ENCODE peak calls at places on chromosomes 7 and 10, in five cellular contexts. F is H1, G is GM12878, K is HCT116, J is K562. E is an unnamed sample.

GRCh38 chr10:103447187-103447586 is 5.0 kb downstream of the CALHM2 start:
- DNase-seq in F (no peak), G (no peak), K (no peak), J (no peak), E (no peak)

GRCh38 chr7:109456116-109456515 is 886.4 kb downstream of the DNAJB9 start:
- DNase-seq in F (no peak), G (no peak), K (no peak), J (no peak), E (no peak)

GRCh38 chr7:87878208-87878735 is 2.0 kb downstream of the DBF4 start:
- DNase-seq in F (no peak), G (no peak), K (no peak), J (no peak), E (no peak)

GRCh38 chr10:123295644-123296043 is 141.4 kb downstream of the BUB3 start:
- DNase-seq in F (no peak), G (no peak), K (no peak), J (peak), E (no peak)

GRCh38 chr10:13099144-13099665 is 758 bp upstream of the OPTN start:
- DNase-seq in F (peak), G (no peak), K (peak), J (peak), E (peak)

GRCh38 chr7:72546586-72546985 is 134.4 kb upstream of the CALN1 start:
- DNase-seq in F (no peak), G (peak), K (no peak), J (no peak), E (no peak)

GRCh38 chr7:8418627-8419245 is 14.7 kb upstream of the NXPH1 start:
- DNase-seq in F (no peak), G (peak), K (peak), J (peak), E (peak)

GRCh38 chr10:67849331-67850011 is 11.5 kb upstream of the DNAJC12 start:
- DNase-seq in F (peak), G (peak), K (peak), J (peak), E (peak)

GRCh38 chr7:77479536-77480088 is 57.5 kb upstream of the PTPN12 start:
- DNase-seq in F (no peak), G (no peak), K (no peak), J (no peak), E (peak)

GRCh38 chr10:109882251-109883057 is 40.9 kb downstream of the XPNPEP1 start:
- DNase-seq in F (no peak), G (no peak), K (no peak), J (no peak), E (no peak)

GRCh38 chr10:109877546-109877945 is 45.8 kb downstream of the XPNPEP1 start:
- DNase-seq in F (no peak), G (no peak), K (no peak), J (no peak), E (no peak)

GRCh38 chr10:109883859-109884771 is 39.2 kb downstream of the XPNPEP1 start:
- DNase-seq in F (peak), G (no peak), K (peak), J (peak), E (peak)

GRCh38 chr10:109881481-109881880 is 41.8 kb downstream of the XPNPEP1 start:
- DNase-seq in F (no peak), G (no peak), K (no peak), J (no peak), E (no peak)

GRCh38 chr10:109880886-109881467 is 42.3 kb downstream of the XPNPEP1 start:
- DNase-seq in F (no peak), G (no peak), K (no peak), J (no peak), E (no peak)
- TF ChIP-seq SRF in F (no peak), G (no peak), K (no peak), J (no peak), E (no peak)

DNA sequence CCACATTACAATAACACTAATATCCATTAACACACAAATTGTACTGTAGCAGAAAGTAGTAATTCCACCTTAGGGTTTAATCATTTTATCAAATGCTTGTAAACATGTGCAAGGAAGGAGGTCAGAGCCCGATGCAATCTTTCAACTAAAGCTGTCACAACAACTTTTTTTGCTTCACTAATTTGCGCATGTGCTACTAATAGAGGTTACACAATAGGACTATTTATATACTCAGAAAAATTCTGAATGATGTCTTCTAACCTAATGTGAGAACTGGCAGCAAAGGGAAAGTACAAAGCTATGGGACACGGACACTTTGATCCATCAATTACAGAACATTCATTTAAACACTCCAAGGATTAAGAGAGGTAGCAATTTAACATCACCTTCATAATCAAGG is 244.4 kb downstream of the CHCHD3 start:
- DNase-seq in F (no peak), G (no peak), K (no peak), J (no peak), E (no peak)
- TF ChIP-seq SRF in F (no peak), G (no peak), K (no peak), J (no peak), E (no peak)

DNA sequence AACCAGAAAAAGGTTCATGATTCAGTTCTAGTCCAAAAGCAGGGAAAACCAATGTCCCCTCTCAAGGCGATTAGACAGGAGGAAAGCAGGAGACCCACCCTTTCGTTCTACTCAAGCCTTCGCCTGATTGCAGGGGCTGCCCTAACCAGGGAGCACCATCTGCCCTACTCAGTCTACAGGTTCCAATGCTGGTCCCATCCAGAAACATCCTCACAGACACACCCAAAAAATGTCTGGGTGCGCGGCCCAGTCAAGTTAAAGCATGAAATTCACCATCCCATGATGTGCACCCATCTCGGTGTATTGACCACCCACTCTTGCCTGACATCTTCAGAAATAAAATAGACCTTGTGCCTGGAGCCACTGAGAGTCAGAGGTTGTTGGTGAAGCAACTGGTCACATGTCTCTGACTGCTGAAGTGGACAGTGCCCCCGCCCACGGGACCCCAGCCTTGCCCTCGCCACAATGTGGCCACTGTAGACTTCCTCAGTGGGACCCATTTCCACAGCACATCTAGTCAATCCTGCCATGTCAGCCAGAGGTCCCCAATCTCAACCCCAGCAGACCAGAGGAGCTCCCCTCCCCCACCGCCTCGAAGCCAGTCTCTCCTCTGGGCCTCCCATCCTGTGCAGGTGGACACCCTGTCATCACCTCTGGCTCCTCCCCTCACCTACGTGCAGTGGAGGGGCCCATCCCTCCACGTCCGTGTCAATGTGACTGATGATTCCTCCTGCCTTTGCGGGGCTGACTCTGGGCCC is 116.3 kb upstream of the PPP2R2D start:
- DNase-seq in F (no peak), G (no peak), K (no peak), J (no peak), E (no peak)
- TF ChIP-seq SRF in F (no peak), G (no peak), K (no peak), J (no peak), E (no peak)

DNA sequence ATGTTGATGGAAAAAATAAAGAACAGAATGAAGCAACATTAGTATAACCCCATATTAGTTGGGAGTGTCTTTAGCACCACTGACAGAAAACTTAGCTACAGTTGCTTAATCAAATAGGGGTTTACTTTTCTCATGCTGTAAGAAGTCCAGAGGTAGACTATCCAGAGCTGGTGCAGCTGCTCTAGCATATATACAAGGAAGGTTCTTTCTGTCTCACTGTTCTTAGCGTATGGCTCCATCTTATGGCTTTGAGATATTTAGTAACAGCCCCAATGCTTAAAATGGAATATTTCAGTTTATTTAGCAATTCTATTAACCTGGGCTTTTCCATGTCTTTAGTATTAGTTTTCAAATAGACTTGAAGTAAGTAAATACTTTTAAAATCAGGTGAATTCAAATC is 15.2 kb upstream of the WNT2 start:
- DNase-seq in F (no peak), G (no peak), K (no peak), J (no peak), E (no peak)
- TF ChIP-seq SRF in F (no peak), G (no peak), K (no peak), J (no peak), E (no peak)